ENCODE peak calls at places on chromosomes 1 and 21, in nine cellular contexts. S, R, T, K, O, Z, N, M and H are unnamed samples.

GRCh38 chr21:14918542-14918941 is 146.3 kb downstream of the NRIP1 start:
- DNase-seq in S (no peak), R (no peak), T (no peak), K (no peak), O (no peak), Z (no peak), N (no peak), M (no peak), H (peak; percentile 22)

GRCh38 chr1:178057131-178057765 is 36.7 kb upstream of the RASAL2 start:
- DNase-seq in S (no peak), R (no peak), T (no peak), K (peak; percentile 37), O (no peak), Z (no peak), N (peak; percentile 31), M (no peak), H (no peak)

GRCh38 chr1:87956072-87956471 is 627.4 kb downstream of the LMO4 start:
- DNase-seq in S (no peak), R (peak; percentile 96), T (no peak), K (peak; percentile 77), O (no peak), Z (no peak), N (peak; percentile 19), M (peak; percentile 90), H (peak; percentile 96)

GRCh38 chr1:78009836-78010235 is 5.1 kb downstream of the DNAJB4 start:
- DNase-seq in S (no peak), R (peak; percentile 12), T (no peak), K (no peak), O (no peak), Z (no peak), N (no peak), M (no peak), H (no peak)

GRCh38 chr1:101302831-101303511 is 66.2 kb downstream of the S1PR1 start:
- DNase-seq in S (no peak), R (no peak), T (no peak), K (no peak), O (no peak), Z (no peak), N (no peak), M (no peak), H (peak; percentile 54)

GRCh38 chr1:190478193-190479007 is 736 bp upstream of the BRINP3 start:
- DNase-seq in S (no peak), R (no peak), T (no peak), K (peak; percentile 19), O (peak; percentile 39), Z (no peak), N (no peak), M (peak; percentile 62), H (peak; percentile 32)

GRCh38 chr21:38147391-38147790 is 109.4 kb upstream of the KCNJ15 start:
- DNase-seq in S (no peak), R (no peak), T (no peak), K (no peak), O (no peak), Z (no peak), N (no peak), M (no peak), H (no peak)

GRCh38 chr1:216927111-216927510 is 203.9 kb upstream of the ESRRG start:
- DNase-seq in S (no peak), R (no peak), T (no peak), K (no peak), O (no peak), Z (no peak), N (no peak), M (no peak), H (no peak)

GRCh38 chr1:18922319-18922726 is 20.0 kb upstream of the ALDH4A1 start:
- DNase-seq in S (peak; percentile 74), R (peak; percentile 59), T (peak; percentile 63), K (peak; percentile 70), O (no peak), Z (no peak), N (peak; percentile 83), M (peak; percentile 91), H (peak; percentile 95)

GRCh38 chr21:26881504-26882228 is 36.5 kb upstream of the ADAMTS1 start:
- DNase-seq in S (no peak), R (peak; percentile 31), T (no peak), K (peak; percentile 62), O (peak; percentile 11), Z (no peak), N (no peak), M (peak; percentile 65), H (peak; percentile 68)

GRCh38 chr1:74549947-74550346 is 37.5 kb upstream of the LRRC53 start:
- DNase-seq in S (no peak), R (no peak), T (no peak), K (no peak), O (no peak), Z (no peak), N (no peak), M (no peak), H (no peak)

GRCh38 chr1:214604543-214604942 is 1.5 kb downstream of the CENPF start:
- DNase-seq in S (no peak), R (no peak), T (no peak), K (peak; percentile 22), O (peak; percentile 22), Z (no peak), N (no peak), M (no peak), H (peak; percentile 52)

GRCh38 chr1:110565565-110565964 is 40.6 kb downstream of the KCNA2 start:
- DNase-seq in S (no peak), R (no peak), T (no peak), K (no peak), O (no peak), Z (no peak), N (no peak), M (no peak), H (no peak)

GRCh38 chr1:162062542-162063015 is 6.9 kb upstream of the NOS1AP start:
- DNase-seq in S (no peak), R (peak; percentile 96), T (no peak), K (peak; percentile 82), O (no peak), Z (no peak), N (peak; percentile 41), M (peak; percentile 74), H (peak; percentile 57)

GRCh38 chr1:173914366-173914871 is 2.7 kb downstream of the SERPINC1 start:
- DNase-seq in S (no peak), R (no peak), T (no peak), K (peak; percentile 56), O (peak; percentile 62), Z (peak; percentile 76), N (no peak), M (peak; percentile 12), H (peak; percentile 21)

GRCh38 chr1:93579891-93580290 is 101.7 kb downstream of the BCAR3 start:
- DNase-seq in S (peak; percentile 54), R (peak; percentile 83), T (peak; percentile 82), K (peak; percentile 93), O (no peak), Z (no peak), N (peak; percentile 52), M (peak; percentile 96), H (peak; percentile 93)

GRCh38 chr1:209805341-209805781 is 581 bp downstream of the IRF6 start:
- DNase-seq in S (peak; percentile 57), R (no peak), T (no peak), K (no peak), O (peak; percentile 81), Z (no peak), N (no peak), M (no peak), H (no peak)

GRCh38 chr1:12183095-12183794 is 16.5 kb downstream of the TNFRSF1B start:
- DNase-seq in S (no peak), R (no peak), T (no peak), K (no peak), O (no peak), Z (no peak), N (no peak), M (no peak), H (no peak)
- H3K4me3 ChIP-seq in S (no peak overlapping the region), R (no peak overlapping the region), T (no peak overlapping the region), K (no peak overlapping the region), O (no peak overlapping the region), Z (no peak overlapping the region), N (no peak overlapping the region), M (no peak overlapping the region), H (no peak overlapping the region)

DNA sequence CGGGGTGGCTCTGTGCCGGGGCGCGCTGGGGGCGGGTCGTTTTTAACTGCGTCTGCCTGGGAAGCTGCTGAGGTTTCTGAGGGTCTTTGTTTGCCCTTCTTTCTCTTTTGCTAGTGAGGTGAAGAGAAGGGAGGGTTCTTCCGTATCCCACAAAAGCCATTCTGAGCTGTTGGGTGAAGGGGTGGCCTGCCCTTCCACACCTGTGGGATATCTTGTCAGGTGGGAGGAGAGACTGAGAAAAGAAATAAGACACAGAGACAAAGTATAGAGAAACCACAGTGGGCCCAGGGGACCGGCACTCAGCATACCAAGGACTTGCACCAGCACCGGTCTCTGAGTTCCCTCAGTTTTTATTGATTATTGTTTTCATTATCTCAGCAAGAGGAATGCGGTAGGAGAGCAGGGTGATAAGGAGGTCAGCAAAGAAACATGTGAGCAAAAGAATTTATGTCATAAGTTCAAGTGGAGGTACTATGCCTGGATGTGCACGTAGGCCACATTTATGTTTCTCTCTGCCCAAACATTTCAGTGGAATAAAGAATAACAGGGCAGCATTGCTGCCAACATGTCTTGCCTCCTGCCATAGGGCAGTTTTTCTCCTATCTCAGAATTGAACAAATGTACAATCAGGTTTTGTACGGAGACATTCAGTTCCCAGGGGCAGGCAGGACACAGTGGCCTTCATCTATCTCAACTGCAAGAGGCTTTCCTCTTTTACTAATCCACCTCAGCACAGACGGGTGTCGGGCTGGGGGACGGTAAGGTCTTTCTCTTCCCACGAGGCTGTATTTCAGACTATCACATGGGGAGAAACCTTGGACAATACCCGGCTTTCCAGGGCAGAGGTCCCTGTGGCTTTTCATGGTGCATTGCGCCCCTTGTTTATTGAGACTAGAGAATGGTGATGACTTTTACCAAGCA is 966 bp downstream of the PGBD2 start:
- DNase-seq in S (no peak), R (no peak), T (no peak), K (peak; percentile 53), O (no peak), Z (no peak), N (peak; percentile 30), M (peak; percentile 5), H (no peak)
- H3K4me3 ChIP-seq in S (peak overlapping the region; percentile 77), R (peak overlapping the region; percentile 61), T (peak overlapping the region; percentile 66), K (peak overlapping the region; percentile 73), O (peak overlapping the region; percentile 53), Z (peak overlapping the region; percentile 58), N (peak overlapping the region; percentile 74), M (peak overlapping the region; percentile 83), H (peak overlapping the region; percentile 58)

DNA sequence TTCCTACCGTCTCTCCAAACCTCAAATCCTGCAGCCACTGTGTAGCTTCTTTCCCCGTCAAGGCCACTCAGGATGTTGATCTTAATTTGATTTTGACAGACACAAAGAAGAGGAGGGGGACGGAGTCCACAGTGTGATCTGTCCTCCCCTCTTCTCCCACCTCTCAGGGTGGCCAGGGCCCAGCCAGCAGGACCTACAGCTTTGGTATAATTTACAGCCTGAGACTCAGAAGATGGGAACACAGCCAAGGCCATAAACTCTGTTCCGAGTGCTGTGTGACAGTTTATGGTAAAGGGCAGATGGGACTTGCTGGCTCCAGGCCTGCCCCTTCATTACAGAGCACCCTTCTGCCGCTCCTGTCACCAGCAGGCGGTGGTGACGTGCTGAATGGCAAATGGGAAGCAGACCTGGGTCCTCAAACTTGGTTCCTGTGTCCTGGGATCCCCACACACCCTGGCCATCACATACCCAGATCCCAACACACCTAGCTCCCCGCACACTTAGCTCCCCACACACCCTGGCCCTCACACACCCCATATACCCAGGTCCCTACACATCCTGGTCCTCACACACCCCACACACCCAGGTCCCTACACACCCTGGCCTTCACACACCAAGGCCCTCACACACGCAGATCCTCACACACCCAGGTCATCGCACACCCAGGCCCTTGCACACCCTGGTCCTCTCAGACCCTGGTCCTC is 71.7 kb downstream of the CD2 start:
- DNase-seq in S (no peak), R (no peak), T (no peak), K (no peak), O (no peak), Z (peak; percentile 82), N (no peak), M (no peak), H (no peak)
- H3K4me3 ChIP-seq in S (no peak overlapping the region), R (no peak overlapping the region), T (no peak overlapping the region), K (no peak overlapping the region), O (no peak overlapping the region), Z (peak overlapping the region; percentile 26), N (peak overlapping the region; percentile 4), M (no peak overlapping the region), H (no peak overlapping the region)

GRCh38 chr1:37854406-37854805 is 5.0 kb downstream of the MTF1 start:
- DNase-seq in S (no peak), R (no peak), T (no peak), K (no peak), O (no peak), Z (no peak), N (no peak), M (no peak), H (no peak)
- H3K4me3 ChIP-seq in S (no peak overlapping the region), R (no peak overlapping the region), T (no peak overlapping the region), K (no peak overlapping the region), O (no peak overlapping the region), Z (no peak overlapping the region), N (no peak overlapping the region), M (no peak overlapping the region), H (no peak overlapping the region)